ENCODE peak calls at places on chromosomes 13 and 19, in eight cellular contexts. O, A, B, L, P, V, G and Y are unnamed samples.

GRCh38 chr13:76769238-76769859 is 116.9 kb downstream of the KCTD12 start:
- DNase-seq in O (no peak), A (no peak), B (peak), L (no peak), P (no peak), V (no peak), G (no peak), Y (no peak)

GRCh38 chr19:4215807-4216206 is 13.5 kb upstream of the EBI3 start:
- DNase-seq in O (no peak), A (no peak), B (no peak), L (no peak), P (no peak), V (no peak), G (no peak), Y (no peak)

GRCh38 chr13:36173923-36174322 is 40.4 kb downstream of the SOHLH2 start:
- DNase-seq in O (no peak), A (no peak), B (no peak), L (no peak), P (no peak), V (no peak), G (no peak), Y (no peak)

GRCh38 chr13:98365291-98365690 is 188.2 kb upstream of the RNF113B start:
- DNase-seq in O (no peak), A (no peak), B (no peak), L (no peak), P (no peak), V (no peak), G (no peak), Y (no peak)

GRCh38 chr19:19261350-19262189 is 11.5 kb downstream of the TM6SF2 start:
- DNase-seq in O (no peak), A (no peak), B (no peak), L (no peak), P (no peak), V (no peak), G (peak), Y (no peak)

GRCh38 chr13:70107498-70108271 is at the start of gene ATXN8OS:
- DNase-seq in O (no peak), A (no peak), B (no peak), L (no peak), P (no peak), V (no peak), G (peak), Y (no peak)

GRCh38 chr13:53201454-53202225 is 173.0 kb downstream of the OLFM4 start:
- DNase-seq in O (no peak), A (peak), B (no peak), L (peak), P (no peak), V (no peak), G (peak), Y (no peak)

GRCh38 chr19:584240-585001 is 5.3 kb upstream of the HCN2 start:
- DNase-seq in O (peak), A (peak), B (no peak), L (peak), P (peak), V (no peak), G (peak), Y (no peak)

GRCh38 chr13:113425931-113426590 is 27.2 kb downstream of the ADPRHL1 start:
- DNase-seq in O (no peak), A (no peak), B (no peak), L (no peak), P (no peak), V (no peak), G (peak), Y (no peak)

GRCh38 chr19:32748497-32748896 is 28.9 kb downstream of the TDRD12 start:
- DNase-seq in O (no peak), A (no peak), B (no peak), L (peak), P (no peak), V (no peak), G (peak), Y (no peak)
- TF ChIP-seq CTCF in O (no peak), A (no peak), B (no peak), L (no peak), P (peak), V (no peak), G (no peak), Y (peak)

DNA sequence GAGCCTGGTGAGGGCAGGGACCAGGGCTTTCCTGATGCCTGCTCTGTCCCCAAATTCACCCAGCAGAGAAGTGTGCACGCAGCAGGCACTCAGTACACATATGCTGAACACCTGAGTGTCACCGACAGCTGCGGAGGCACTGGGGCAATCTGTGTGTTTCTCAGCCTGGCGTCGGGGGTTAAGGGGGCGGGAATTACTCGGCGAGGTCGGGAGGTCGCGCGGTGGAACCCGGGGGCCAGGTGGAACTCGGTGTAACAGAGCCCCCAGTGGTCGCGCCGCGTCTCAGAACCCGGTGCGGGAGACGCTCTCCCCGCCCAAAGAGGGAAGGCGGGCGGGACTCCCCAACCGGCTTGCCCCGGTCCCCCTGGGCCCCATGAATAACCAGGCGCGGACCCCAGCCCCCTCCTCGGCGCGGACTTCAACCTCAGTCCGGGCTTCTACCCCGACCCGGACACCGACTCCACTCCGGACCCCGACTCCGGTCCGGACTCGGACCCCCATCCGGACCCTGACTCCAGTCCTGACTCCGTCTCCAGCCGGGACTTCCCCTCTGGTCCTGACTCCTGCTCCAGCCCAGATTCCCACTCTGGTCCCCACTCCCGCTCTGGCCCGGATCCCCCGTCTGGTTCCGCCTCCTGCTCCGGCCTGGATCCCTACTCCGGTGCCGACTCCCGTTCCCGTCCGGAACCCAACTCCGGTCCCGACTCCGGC is at the start of gene SELENOV:
- DNase-seq in O (no peak), A (no peak), B (no peak), L (no peak), P (peak), V (no peak), G (peak), Y (no peak)
- TF ChIP-seq CTCF in O (no peak), A (no peak), B (no peak), L (no peak), P (no peak), V (no peak), G (no peak), Y (no peak)

DNA sequence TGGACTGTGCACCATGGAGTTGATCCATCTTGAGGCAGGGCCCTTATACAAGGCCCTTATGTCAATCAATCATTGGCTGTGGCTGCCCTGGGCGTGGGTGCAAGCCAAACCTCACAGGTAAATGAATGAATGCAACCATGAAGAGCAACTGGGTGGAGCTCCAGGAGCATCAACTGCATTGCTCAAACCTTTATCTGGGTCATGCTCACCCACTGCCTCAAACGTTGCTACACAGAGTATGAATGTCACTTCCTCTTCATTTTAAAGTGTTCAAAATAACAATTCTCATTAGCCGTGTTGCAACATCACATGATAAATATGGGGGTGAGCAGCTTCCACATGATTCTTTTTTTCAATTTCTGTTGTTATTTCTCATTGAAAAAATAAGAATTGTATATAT is 6.4 kb upstream of the ZNF333 start:
- DNase-seq in O (no peak), A (no peak), B (no peak), L (no peak), P (no peak), V (no peak), G (no peak), Y (no peak)
- TF ChIP-seq CTCF in O (no peak), A (no peak), B (no peak), L (no peak), P (no peak), V (no peak), G (no peak), Y (no peak)

GRCh38 chr19:55383789-55384575 is at the start of gene TMEM238:
- DNase-seq in O (peak), A (peak), B (peak), L (peak), P (peak), V (no peak), G (peak), Y (peak)
- TF ChIP-seq CTCF in O (no peak), A (no peak), B (no peak), L (no peak), P (no peak), V (no peak), G (no peak), Y (peak)

DNA sequence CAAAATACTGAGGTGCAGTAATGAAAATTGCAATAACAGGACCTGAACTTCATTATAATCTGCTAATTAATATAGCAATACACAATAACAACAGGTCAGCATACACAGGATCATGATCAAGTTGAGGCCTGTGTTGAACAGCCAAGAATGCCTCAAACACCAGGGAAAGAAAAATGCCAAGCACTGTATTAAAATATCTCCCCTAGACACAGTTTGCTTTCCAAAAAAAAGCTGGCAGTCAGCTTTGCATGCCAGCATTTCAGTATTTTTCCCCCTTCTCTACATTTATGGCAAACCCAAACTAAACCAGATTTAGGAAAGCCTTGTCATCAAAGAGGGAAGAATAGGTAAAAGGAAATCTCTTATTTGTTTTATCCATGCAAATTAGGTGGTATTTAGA is 226.9 kb downstream of the LHFPL6 start:
- DNase-seq in O (no peak), A (no peak), B (no peak), L (no peak), P (no peak), V (no peak), G (no peak), Y (no peak)
- TF ChIP-seq CTCF in O (no peak), A (no peak), B (no peak), L (no peak), P (no peak), V (no peak), G (no peak), Y (no peak)